ENCODE peak calls at places on chromosomes 6 and 20, in four cellular contexts. I, U, N and F are unnamed samples.

GRCh38 chr6:106746660-106747059 is 117.3 kb downstream of the QRSL1 start:
- DNase-seq in I (peak; percentile 53), U (no peak), N (peak; percentile 71), F (no peak)

GRCh38 chr6:35475573-35475972 is 7.4 kb downstream of the RPL10A start:
- DNase-seq in I (no peak), U (no peak), N (no peak), F (no peak)

GRCh38 chr20:9388826-9389187 is 125.6 kb upstream of the LAMP5 start:
- DNase-seq in I (no peak), U (no peak), N (no peak), F (no peak)

GRCh38 chr20:63071541-63072181 is 64.9 kb upstream of the BHLHE23 start:
- DNase-seq in I (peak; percentile 93), U (no peak), N (peak; percentile 55), F (no peak)

GRCh38 chr6:142698751-142699150 is 246.2 kb downstream of the HIVEP2 start:
- DNase-seq in I (peak; percentile 15), U (no peak), N (no peak), F (no peak)

GRCh38 chr20:47055699-47056369 is 161.2 kb downstream of the EYA2 start:
- DNase-seq in I (no peak), U (no peak), N (no peak), F (no peak)

GRCh38 chr6:156260792-156261191 is 516.4 kb upstream of the ARID1B start:
- DNase-seq in I (no peak), U (no peak), N (no peak), F (no peak)

GRCh38 chr6:169953686-169954085 is 202.3 kb downstream of the ERMARD start:
- DNase-seq in I (no peak), U (no peak), N (no peak), F (no peak)

GRCh38 chr6:115137910-115138309 is 795.1 kb upstream of the HS3ST5 start:
- DNase-seq in I (no peak), U (no peak), N (no peak), F (no peak)

GRCh38 chr6:14635195-14635594 is 517.6 kb downstream of the CD83 start:
- DNase-seq in I (no peak), U (peak; percentile 80), N (no peak), F (no peak)

GRCh38 chr6:148342146-148343027 is at the start of gene SASH1:
- DNase-seq in I (peak; percentile 74), U (peak; percentile 34), N (no peak), F (peak; percentile 66)

GRCh38 chr20:53678315-53678989 is 84.8 kb upstream of the ZNF217 start:
- DNase-seq in I (no peak), U (no peak), N (no peak), F (no peak)

GRCh38 chr20:61516398-61517208 is 264.5 kb downstream of the CDH4 start:
- DNase-seq in I (no peak), U (no peak), N (no peak), F (peak; percentile 30)

GRCh38 chr20:19495905-19496703 is 262.0 kb upstream of the RIN2 start:
- DNase-seq in I (no peak), U (no peak), N (no peak), F (no peak)

GRCh38 chr20:57786304-57786942 is 76.6 kb upstream of the PMEPA1 start:
- DNase-seq in I (no peak), U (no peak), N (no peak), F (no peak)

GRCh38 chr6:49551126-49551865 is 828 bp downstream of the C6orf141 start:
- DNase-seq in I (peak; percentile 57), U (peak; percentile 24), N (peak; percentile 8), F (no peak)

GRCh38 chr6:13159295-13159694 is 169.0 kb downstream of the TBC1D7 start:
- DNase-seq in I (no peak), U (no peak), N (no peak), F (no peak)

GRCh38 chr6:52020961-52021570 is 66.3 kb downstream of the PKHD1 start:
- DNase-seq in I (peak; percentile 39), U (no peak), N (no peak), F (no peak)

GRCh38 chr6:166877906-166878305 is 78.4 kb downstream of the RNASET2 start:
- DNase-seq in I (no peak), U (no peak), N (no peak), F (no peak)

GRCh38 chr6:139030539-139030938 is 2.0 kb downstream of the ABRACL start:
- DNase-seq in I (no peak), U (peak; percentile 70), N (no peak), F (no peak)

GRCh38 chr20:5539656-5540055 is 210.5 kb upstream of the SHLD1 start:
- DNase-seq in I (no peak), U (no peak), N (no peak), F (no peak)

GRCh38 chr6:47414517-47415167 is 62.9 kb upstream of the CD2AP start:
- DNase-seq in I (no peak), U (peak; percentile 44), N (no peak), F (no peak)

GRCh38 chr6:100463685-100464161 is 998 bp downstream of the SIM1 start:
- DNase-seq in I (no peak), U (no peak), N (no peak), F (no peak)

GRCh38 chr20:5947276-5947675 is 3.1 kb downstream of the TRMT6 start:
- DNase-seq in I (peak; percentile 58), U (no peak), N (no peak), F (no peak)